ENCODE peak calls at places on chromosomes 13 and 19, in nine cellular contexts. One of them, this sample, is unnamed.

GRCh38 chr19:543912-544608 is at the start of gene GZMM:
- DNase-seq in neuronal stem cell: no peak
- DNase-seq in neural progenitor cell: no peak
- DNase-seq in GM23338: no peak
- DNase-seq in epithelial cell of prostate: no peak
- DNase-seq in thoracic aorta: no peak
- DNase-seq in endodermal cell: peak
- DNase-seq in dorsolateral prefrontal cortex: no peak
- DNase-seq in naive thymus-derived CD4-positive, alpha-beta T cell: peak
- DNase-seq in this sample: no peak

GRCh38 chr13:43405457-43405856 is 381.3 kb downstream of the ENOX1 start:
- DNase-seq in neuronal stem cell: no peak
- DNase-seq in neural progenitor cell: no peak
- DNase-seq in GM23338: no peak
- DNase-seq in epithelial cell of prostate: peak
- DNase-seq in thoracic aorta: no peak
- DNase-seq in endodermal cell: no peak
- DNase-seq in dorsolateral prefrontal cortex: no peak
- DNase-seq in naive thymus-derived CD4-positive, alpha-beta T cell: no peak
- DNase-seq in this sample: no peak

GRCh38 chr19:49985926-49986325 is 25.0 kb upstream of the SIGLEC11 start:
- DNase-seq in neuronal stem cell: no peak
- DNase-seq in neural progenitor cell: no peak
- DNase-seq in GM23338: no peak
- DNase-seq in epithelial cell of prostate: no peak
- DNase-seq in thoracic aorta: no peak
- DNase-seq in endodermal cell: no peak
- DNase-seq in dorsolateral prefrontal cortex: no peak
- DNase-seq in naive thymus-derived CD4-positive, alpha-beta T cell: no peak
- DNase-seq in this sample: no peak

GRCh38 chr13:36858285-36858684 is 39.3 kb downstream of the RFXAP start:
- DNase-seq in neuronal stem cell: no peak
- DNase-seq in neural progenitor cell: peak
- DNase-seq in GM23338: peak
- DNase-seq in epithelial cell of prostate: no peak
- DNase-seq in thoracic aorta: no peak
- DNase-seq in endodermal cell: peak
- DNase-seq in dorsolateral prefrontal cortex: no peak
- DNase-seq in naive thymus-derived CD4-positive, alpha-beta T cell: no peak
- DNase-seq in this sample: no peak

GRCh38 chr19:2453431-2454025 is 3.2 kb downstream of the LMNB2 start:
- DNase-seq in neuronal stem cell: no peak
- DNase-seq in neural progenitor cell: no peak
- DNase-seq in GM23338: no peak
- DNase-seq in epithelial cell of prostate: no peak
- DNase-seq in thoracic aorta: no peak
- DNase-seq in endodermal cell: peak
- DNase-seq in dorsolateral prefrontal cortex: no peak
- DNase-seq in naive thymus-derived CD4-positive, alpha-beta T cell: no peak
- DNase-seq in this sample: no peak

GRCh38 chr19:45878043-45878794 is 7.7 kb downstream of the IRF2BP1 start:
- DNase-seq in neuronal stem cell: no peak
- DNase-seq in neural progenitor cell: no peak
- DNase-seq in GM23338: no peak
- DNase-seq in epithelial cell of prostate: no peak
- DNase-seq in thoracic aorta: no peak
- DNase-seq in endodermal cell: peak
- DNase-seq in dorsolateral prefrontal cortex: no peak
- DNase-seq in naive thymus-derived CD4-positive, alpha-beta T cell: no peak
- DNase-seq in this sample: no peak

GRCh38 chr13:106052200-106052767 is 483.2 kb downstream of the EFNB2 start:
- DNase-seq in neuronal stem cell: no peak
- DNase-seq in neural progenitor cell: peak
- DNase-seq in GM23338: peak
- DNase-seq in epithelial cell of prostate: no peak
- DNase-seq in thoracic aorta: no peak
- DNase-seq in endodermal cell: no peak
- DNase-seq in dorsolateral prefrontal cortex: no peak
- DNase-seq in naive thymus-derived CD4-positive, alpha-beta T cell: no peak
- DNase-seq in this sample: no peak

GRCh38 chr19:16627194-16627927 is 643 bp downstream of the MED26 start:
- DNase-seq in neuronal stem cell: peak
- DNase-seq in neural progenitor cell: peak
- DNase-seq in GM23338: no peak
- DNase-seq in epithelial cell of prostate: no peak
- DNase-seq in thoracic aorta: no peak
- DNase-seq in endodermal cell: peak
- DNase-seq in dorsolateral prefrontal cortex: no peak
- DNase-seq in naive thymus-derived CD4-positive, alpha-beta T cell: peak
- DNase-seq in this sample: no peak

GRCh38 chr13:42876810-42877550 is 95.6 kb downstream of the FAM216B start:
- DNase-seq in neuronal stem cell: no peak
- DNase-seq in neural progenitor cell: no peak
- DNase-seq in GM23338: no peak
- DNase-seq in epithelial cell of prostate: peak
- DNase-seq in thoracic aorta: no peak
- DNase-seq in endodermal cell: no peak
- DNase-seq in dorsolateral prefrontal cortex: no peak
- DNase-seq in naive thymus-derived CD4-positive, alpha-beta T cell: no peak
- DNase-seq in this sample: no peak

GRCh38 chr19:3808420-3809143 is 22.4 kb upstream of the MATK start:
- DNase-seq in neuronal stem cell: no peak
- DNase-seq in neural progenitor cell: no peak
- DNase-seq in GM23338: no peak
- DNase-seq in epithelial cell of prostate: no peak
- DNase-seq in thoracic aorta: no peak
- DNase-seq in endodermal cell: peak
- DNase-seq in dorsolateral prefrontal cortex: peak
- DNase-seq in naive thymus-derived CD4-positive, alpha-beta T cell: no peak
- DNase-seq in this sample: no peak

GRCh38 chr13:101572456-101572855 is 120.0 kb downstream of the ITGBL1 start:
- DNase-seq in neuronal stem cell: no peak
- DNase-seq in neural progenitor cell: no peak
- DNase-seq in GM23338: no peak
- DNase-seq in epithelial cell of prostate: no peak
- DNase-seq in thoracic aorta: no peak
- DNase-seq in endodermal cell: no peak
- DNase-seq in dorsolateral prefrontal cortex: no peak
- DNase-seq in naive thymus-derived CD4-positive, alpha-beta T cell: no peak
- DNase-seq in this sample: no peak

GRCh38 chr19:8609210-8610040 is 1.1 kb downstream of the ADAMTS10 start:
- DNase-seq in neuronal stem cell: peak
- DNase-seq in neural progenitor cell: peak
- DNase-seq in GM23338: peak
- DNase-seq in epithelial cell of prostate: no peak
- DNase-seq in thoracic aorta: peak
- DNase-seq in endodermal cell: peak
- DNase-seq in dorsolateral prefrontal cortex: peak
- DNase-seq in naive thymus-derived CD4-positive, alpha-beta T cell: no peak
- DNase-seq in this sample: no peak

DNA sequence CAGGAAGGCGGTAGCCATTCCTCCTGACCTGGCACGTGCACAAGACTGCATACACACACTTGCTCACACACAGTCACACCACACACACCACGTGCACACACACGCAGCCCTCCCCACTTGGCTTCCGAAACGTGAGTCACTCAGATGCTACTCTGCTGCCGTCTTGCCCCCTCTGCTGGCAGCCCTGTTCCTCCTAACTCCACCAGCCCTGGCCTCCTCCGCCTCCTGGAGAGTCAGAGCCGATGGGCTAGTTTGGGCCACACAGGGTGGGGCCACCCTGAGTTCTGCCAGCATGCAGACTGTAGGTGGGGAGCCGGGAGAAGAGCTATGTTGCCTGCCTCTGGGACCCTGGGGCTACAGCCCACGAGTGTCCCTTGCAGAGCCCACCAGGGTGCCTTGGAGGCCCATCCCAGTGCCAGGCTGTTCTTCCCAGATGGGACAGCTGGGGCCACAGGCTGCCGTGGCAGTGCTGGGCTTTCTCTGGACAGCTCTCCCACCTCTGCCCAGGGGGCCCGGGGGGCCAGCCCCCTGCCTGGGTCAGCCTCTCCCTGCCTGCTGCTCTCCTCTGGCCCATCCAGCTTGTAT is 12.1 kb downstream of the PIN1 start:
- DNase-seq in neuronal stem cell: no peak
- DNase-seq in neural progenitor cell: peak
- DNase-seq in GM23338: peak
- DNase-seq in epithelial cell of prostate: peak
- DNase-seq in thoracic aorta: peak
- DNase-seq in endodermal cell: peak
- DNase-seq in dorsolateral prefrontal cortex: peak
- DNase-seq in naive thymus-derived CD4-positive, alpha-beta T cell: no peak
- DNase-seq in this sample: no peak
- H3K27ac ChIP-seq in neuronal stem cell: no peak
- H3K27ac ChIP-seq in neural progenitor cell: no peak
- H3K27ac ChIP-seq in GM23338: no peak
- H3K27ac ChIP-seq in epithelial cell of prostate: no peak
- H3K27ac ChIP-seq in thoracic aorta: no peak
- H3K27ac ChIP-seq in endodermal cell: no peak
- H3K27ac ChIP-seq in dorsolateral prefrontal cortex: peak
- H3K27ac ChIP-seq in naive thymus-derived CD4-positive, alpha-beta T cell: no peak
- H3K27ac ChIP-seq in this sample: no peak

GRCh38 chr19:11151181-11151580 is 4.4 kb downstream of the SPC24 start:
- DNase-seq in neuronal stem cell: no peak
- DNase-seq in neural progenitor cell: no peak
- DNase-seq in GM23338: no peak
- DNase-seq in epithelial cell of prostate: no peak
- DNase-seq in thoracic aorta: no peak
- DNase-seq in endodermal cell: no peak
- DNase-seq in dorsolateral prefrontal cortex: no peak
- DNase-seq in naive thymus-derived CD4-positive, alpha-beta T cell: no peak
- DNase-seq in this sample: no peak
- H3K27ac ChIP-seq in neuronal stem cell: no peak
- H3K27ac ChIP-seq in neural progenitor cell: no peak
- H3K27ac ChIP-seq in GM23338: peak
- H3K27ac ChIP-seq in epithelial cell of prostate: no peak
- H3K27ac ChIP-seq in thoracic aorta: peak
- H3K27ac ChIP-seq in endodermal cell: no peak
- H3K27ac ChIP-seq in dorsolateral prefrontal cortex: no peak
- H3K27ac ChIP-seq in naive thymus-derived CD4-positive, alpha-beta T cell: no peak
- H3K27ac ChIP-seq in this sample: no peak

DNA sequence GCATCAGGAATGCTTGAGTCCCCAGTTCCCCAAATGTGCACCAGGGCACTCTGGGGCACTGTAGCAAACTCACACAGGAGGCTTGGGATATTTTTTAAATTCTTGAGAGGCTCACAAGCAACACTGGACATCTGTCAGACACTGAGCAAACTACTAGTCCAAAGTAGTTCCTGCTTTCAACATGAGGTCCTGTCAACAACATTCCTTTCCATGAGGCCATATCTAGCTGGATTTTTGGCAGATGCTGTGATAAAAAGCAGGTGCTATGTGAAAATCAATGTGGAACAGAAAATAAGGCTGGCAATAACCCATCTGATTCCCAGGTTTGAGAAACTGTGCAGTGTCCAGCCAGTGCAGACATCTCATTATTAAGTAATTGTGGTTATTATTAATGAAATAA is 50.5 kb downstream of the STARD13 start:
- DNase-seq in neuronal stem cell: no peak
- DNase-seq in neural progenitor cell: no peak
- DNase-seq in GM23338: no peak
- DNase-seq in epithelial cell of prostate: no peak
- DNase-seq in thoracic aorta: no peak
- DNase-seq in endodermal cell: no peak
- DNase-seq in dorsolateral prefrontal cortex: no peak
- DNase-seq in naive thymus-derived CD4-positive, alpha-beta T cell: no peak
- DNase-seq in this sample: no peak
- H3K27ac ChIP-seq in neuronal stem cell: no peak
- H3K27ac ChIP-seq in neural progenitor cell: no peak
- H3K27ac ChIP-seq in GM23338: no peak
- H3K27ac ChIP-seq in epithelial cell of prostate: peak
- H3K27ac ChIP-seq in thoracic aorta: peak
- H3K27ac ChIP-seq in endodermal cell: no peak
- H3K27ac ChIP-seq in dorsolateral prefrontal cortex: no peak
- H3K27ac ChIP-seq in naive thymus-derived CD4-positive, alpha-beta T cell: no peak
- H3K27ac ChIP-seq in this sample: no peak

DNA sequence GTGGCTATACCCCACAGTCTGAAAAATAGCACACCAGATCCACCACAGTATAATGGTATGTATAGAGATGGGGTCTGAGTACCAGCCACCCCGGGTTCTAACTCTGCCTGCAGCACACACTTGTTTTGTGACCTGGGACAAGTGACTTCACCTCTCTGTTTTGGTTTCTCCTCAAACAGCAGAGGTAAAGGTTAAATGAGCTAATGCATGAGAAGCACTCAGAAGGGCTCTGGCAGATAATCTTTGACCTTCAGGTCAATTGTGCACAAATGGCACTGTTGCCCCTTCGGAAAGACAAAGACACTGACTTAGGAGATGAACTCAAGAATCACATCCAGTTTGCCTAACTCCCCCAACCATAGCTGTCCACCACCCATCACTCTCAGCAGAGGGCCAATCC is 7.7 kb downstream of the ZC3H4 start:
- DNase-seq in neuronal stem cell: no peak
- DNase-seq in neural progenitor cell: no peak
- DNase-seq in GM23338: no peak
- DNase-seq in epithelial cell of prostate: no peak
- DNase-seq in thoracic aorta: no peak
- DNase-seq in endodermal cell: no peak
- DNase-seq in dorsolateral prefrontal cortex: no peak
- DNase-seq in naive thymus-derived CD4-positive, alpha-beta T cell: no peak
- DNase-seq in this sample: no peak
- H3K27ac ChIP-seq in neuronal stem cell: no peak
- H3K27ac ChIP-seq in neural progenitor cell: no peak
- H3K27ac ChIP-seq in GM23338: peak
- H3K27ac ChIP-seq in epithelial cell of prostate: peak
- H3K27ac ChIP-seq in thoracic aorta: peak
- H3K27ac ChIP-seq in endodermal cell: no peak
- H3K27ac ChIP-seq in dorsolateral prefrontal cortex: peak
- H3K27ac ChIP-seq in naive thymus-derived CD4-positive, alpha-beta T cell: no peak
- H3K27ac ChIP-seq in this sample: no peak